ENCODE peak calls at places on chromosomes 2 and 18, in eight cellular contexts. R is effector memory CD4-positive, alpha-beta T cell; V is coronary artery; S is heart left ventricle; C is gastrocnemius medialis; B is cardiac muscle cell; L is CD8-positive, alpha-beta memory T cell; W is A549. D is an unnamed sample.

GRCh38 chr2:21047161-21048009 is 3.5 kb upstream of the APOB start:
- DNase-seq in R (no peak), V (peak), S (no peak), C (no peak), B (no peak), L (no peak), W (no peak), D (no peak)

GRCh38 chr2:119820275-119820674 is 60.6 kb downstream of the PTPN4 start:
- DNase-seq in R (no peak), V (no peak), S (peak), C (no peak), B (no peak), L (no peak), W (no peak), D (no peak)

GRCh38 chr2:19580264-19580663 is 221.8 kb upstream of the OSR1 start:
- DNase-seq in R (no peak), V (no peak), S (no peak), C (no peak), B (peak), L (no peak), W (no peak), D (no peak)

GRCh38 chr18:71831039-71831438 is 713.1 kb downstream of the CBLN2 start:
- DNase-seq in R (no peak), V (no peak), S (no peak), C (no peak), B (no peak), L (no peak), W (no peak), D (no peak)

GRCh38 chr2:239930378-239930777 is 94.8 kb downstream of the NDUFA10 start:
- DNase-seq in R (no peak), V (peak), S (no peak), C (no peak), B (no peak), L (no peak), W (no peak), D (no peak)

GRCh38 chr18:3480827-3481226 is 30.9 kb downstream of the TGIF1 start:
- DNase-seq in R (no peak), V (no peak), S (no peak), C (no peak), B (no peak), L (no peak), W (no peak), D (no peak)

GRCh38 chr2:231614559-231615057 is 21.9 kb downstream of the TEX44 start:
- DNase-seq in R (no peak), V (no peak), S (peak), C (no peak), B (no peak), L (no peak), W (no peak), D (no peak)

GRCh38 chr2:224263571-224264043 is 138.3 kb downstream of the FAM124B start:
- DNase-seq in R (no peak), V (no peak), S (no peak), C (no peak), B (no peak), L (no peak), W (no peak), D (no peak)

GRCh38 chr2:240820607-240821428 is 799 bp upstream of the KIF1A start:
- DNase-seq in R (no peak), V (no peak), S (no peak), C (no peak), B (peak), L (no peak), W (peak), D (peak)

GRCh38 chr18:54222922-54223567 is 1.4 kb downstream of the MBD2 start:
- DNase-seq in R (peak), V (no peak), S (no peak), C (no peak), B (no peak), L (peak), W (no peak), D (no peak)

GRCh38 chr2:73987948-73988700 is 3.4 kb downstream of the TET3 start:
- DNase-seq in R (no peak), V (no peak), S (no peak), C (no peak), B (no peak), L (no peak), W (no peak), D (no peak)

GRCh38 chr18:8722946-8723477 is 17.7 kb downstream of the MTCL1 start:
- DNase-seq in R (no peak), V (no peak), S (no peak), C (no peak), B (no peak), L (no peak), W (no peak), D (no peak)

GRCh38 chr2:218320704-218321336 is 28.5 kb upstream of the TMBIM1 start:
- DNase-seq in R (no peak), V (no peak), S (no peak), C (no peak), B (no peak), L (no peak), W (no peak), D (no peak)

GRCh38 chr2:206045251-206045650 is 40.7 kb downstream of the INO80D start:
- DNase-seq in R (no peak), V (no peak), S (no peak), C (no peak), B (no peak), L (no peak), W (no peak), D (no peak)

GRCh38 chr18:79962311-79962710 is 2.1 kb upstream of the HSBP1L1 start:
- DNase-seq in R (no peak), V (no peak), S (no peak), C (no peak), B (no peak), L (no peak), W (no peak), D (no peak)

GRCh38 chr2:178163395-178163794 is 30.9 kb upstream of the OSBPL6 start:
- DNase-seq in R (no peak), V (no peak), S (no peak), C (no peak), B (no peak), L (no peak), W (no peak), D (no peak)

GRCh38 chr18:58466636-58467205 is 162.2 kb downstream of the ALPK2 start:
- DNase-seq in R (no peak), V (no peak), S (no peak), C (no peak), B (no peak), L (no peak), W (no peak), D (no peak)

GRCh38 chr2:224638338-224638823 is 53.2 kb upstream of the CUL3 start:
- DNase-seq in R (no peak), V (no peak), S (no peak), C (no peak), B (no peak), L (no peak), W (no peak), D (no peak)

GRCh38 chr18:73365018-73365417 is 497.2 kb upstream of the NETO1 start:
- DNase-seq in R (no peak), V (no peak), S (no peak), C (no peak), B (no peak), L (no peak), W (no peak), D (no peak)

GRCh38 chr18:22494771-22495170 is 77.1 kb upstream of the CTAGE1 start:
- DNase-seq in R (no peak), V (no peak), S (no peak), C (no peak), B (no peak), L (no peak), W (no peak), D (peak)

GRCh38 chr2:188512456-188512855 is 220.8 kb downstream of the GULP1 start:
- DNase-seq in R (no peak), V (no peak), S (no peak), C (no peak), B (peak), L (no peak), W (peak), D (no peak)

GRCh38 chr2:163709270-163709669 is 26.5 kb downstream of the FIGN start:
- DNase-seq in R (no peak), V (no peak), S (no peak), C (no peak), B (no peak), L (no peak), W (no peak), D (no peak)

GRCh38 chr18:79819951-79820351 is 22.2 kb downstream of the KCNG2 start:
- DNase-seq in R (no peak), V (no peak), S (no peak), C (no peak), B (no peak), L (no peak), W (no peak), D (no peak)

GRCh38 chr18:77023115-77023782 is 109.3 kb downstream of the MBP start:
- DNase-seq in R (no peak), V (no peak), S (no peak), C (peak), B (no peak), L (no peak), W (no peak), D (no peak)

GRCh38 chr18:77022116-77022515 is 110.5 kb downstream of the MBP start:
- DNase-seq in R (no peak), V (no peak), S (no peak), C (no peak), B (no peak), L (no peak), W (no peak), D (no peak)

GRCh38 chr18:77024476-77024875 is 108.1 kb downstream of the MBP start:
- DNase-seq in R (no peak), V (no peak), S (no peak), C (no peak), B (no peak), L (no peak), W (no peak), D (no peak)

GRCh38 chr18:77021075-77021474 is 111.5 kb downstream of the MBP start:
- DNase-seq in R (no peak), V (no peak), S (no peak), C (no peak), B (no peak), L (no peak), W (no peak), D (no peak)

GRCh38 chr18:77022556-77022955 is 110.0 kb downstream of the MBP start:
- DNase-seq in R (no peak), V (no peak), S (no peak), C (no peak), B (no peak), L (no peak), W (no peak), D (no peak)
- H3K27ac ChIP-seq in R (no peak), V (no peak), S (no peak), C (peak), B (no peak), L (no peak), W (no peak), D (no peak)

GRCh38 chr2:144514731-144515424 is 5.0 kb downstream of the ZEB2 start:
- DNase-seq in R (no peak), V (no peak), S (no peak), C (no peak), B (no peak), L (no peak), W (no peak), D (no peak)

GRCh38 chr2:144511945-144512344 is 8.0 kb downstream of the ZEB2 start:
- DNase-seq in R (no peak), V (no peak), S (no peak), C (no peak), B (no peak), L (no peak), W (no peak), D (no peak)

GRCh38 chr2:144511222-144511855 is 8.6 kb downstream of the ZEB2 start:
- DNase-seq in R (no peak), V (no peak), S (no peak), C (no peak), B (no peak), L (no peak), W (no peak), D (no peak)

GRCh38 chr2:144513388-144514100 is 6.4 kb downstream of the ZEB2 start:
- DNase-seq in R (no peak), V (no peak), S (no peak), C (peak), B (no peak), L (no peak), W (no peak), D (no peak)

GRCh38 chr2:144512421-144513272 is 7.3 kb downstream of the ZEB2 start:
- DNase-seq in R (no peak), V (no peak), S (no peak), C (no peak), B (no peak), L (no peak), W (no peak), D (no peak)
- H3K27ac ChIP-seq in R (no peak), V (peak), S (peak), C (peak), B (no peak), L (peak), W (no peak), D (peak)

GRCh38 chr2:16683576-16683975 is 17.9 kb upstream of the CYRIA start:
- DNase-seq in R (no peak), V (no peak), S (no peak), C (no peak), B (no peak), L (no peak), W (no peak), D (no peak)

GRCh38 chr2:16684676-16685339 is 19.2 kb upstream of the CYRIA start:
- DNase-seq in R (no peak), V (no peak), S (no peak), C (no peak), B (no peak), L (no peak), W (no peak), D (no peak)

GRCh38 chr2:16686641-16687040 is 21.0 kb upstream of the CYRIA start:
- DNase-seq in R (no peak), V (no peak), S (no peak), C (no peak), B (no peak), L (no peak), W (no peak), D (no peak)

GRCh38 chr2:16687222-16687621 is 21.6 kb upstream of the CYRIA start:
- DNase-seq in R (no peak), V (no peak), S (no peak), C (no peak), B (no peak), L (no peak), W (no peak), D (no peak)

DNA sequence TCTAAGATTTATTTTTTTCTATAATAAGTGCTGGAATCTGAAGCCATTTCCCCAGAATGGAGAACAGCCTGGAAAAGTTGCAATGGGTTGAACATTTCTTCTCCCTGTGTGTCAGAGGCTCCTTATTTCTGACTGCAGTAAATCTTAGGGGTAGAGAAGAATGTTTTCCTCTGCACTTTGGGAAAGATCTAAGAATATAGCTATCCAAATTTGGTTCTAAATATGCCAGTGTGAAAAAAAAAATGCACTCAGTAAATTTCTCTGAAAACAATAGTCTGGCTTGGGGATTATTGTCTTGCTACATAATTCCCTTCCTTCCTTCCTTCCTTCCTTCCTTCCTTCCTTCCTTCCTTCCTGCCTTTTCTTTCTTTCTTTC is 19.7 kb upstream of the CYRIA start:
- DNase-seq in R (no peak), V (no peak), S (no peak), C (no peak), B (no peak), L (no peak), W (no peak), D (no peak)
- H3K27ac ChIP-seq in R (no peak), V (no peak), S (no peak), C (no peak), B (no peak), L (no peak), W (no peak), D (no peak)

GRCh38 chr2:12236136-12236834 is 480.5 kb upstream of the TRIB2 start:
- DNase-seq in R (no peak), V (no peak), S (no peak), C (no peak), B (no peak), L (no peak), W (no peak), D (no peak)
- H3K27ac ChIP-seq in R (no peak), V (no peak), S (no peak), C (no peak), B (no peak), L (no peak), W (no peak), D (no peak)

GRCh38 chr2:84846041-84846663 is 34.7 kb downstream of the TRABD2A start:
- DNase-seq in R (no peak), V (peak), S (no peak), C (no peak), B (no peak), L (no peak), W (no peak), D (peak)
- H3K27ac ChIP-seq in R (peak), V (peak), S (peak), C (no peak), B (no peak), L (peak), W (no peak), D (peak)

GRCh38 chr2:226690471-226691024 is 109.1 kb downstream of the IRS1 start:
- DNase-seq in R (no peak), V (no peak), S (peak), C (no peak), B (no peak), L (no peak), W (no peak), D (no peak)
- H3K27ac ChIP-seq in R (no peak), V (no peak), S (peak), C (peak), B (no peak), L (no peak), W (no peak), D (peak)

GRCh38 chr2:69980408-69980807 is 19.0 kb upstream of the ASPRV1 start:
- DNase-seq in R (no peak), V (no peak), S (no peak), C (no peak), B (no peak), L (no peak), W (no peak), D (no peak)

GRCh38 chr2:69975853-69976462 is 14.5 kb upstream of the ASPRV1 start:
- DNase-seq in R (no peak), V (no peak), S (no peak), C (no peak), B (no peak), L (no peak), W (no peak), D (no peak)

GRCh38 chr2:69979902-69980301 is 18.5 kb upstream of the ASPRV1 start:
- DNase-seq in R (no peak), V (no peak), S (no peak), C (no peak), B (no peak), L (no peak), W (no peak), D (no peak)

GRCh38 chr2:69977208-69977607 is 15.8 kb upstream of the ASPRV1 start:
- DNase-seq in R (no peak), V (no peak), S (no peak), C (no peak), B (no peak), L (no peak), W (no peak), D (no peak)

GRCh38 chr2:69978157-69978904 is 16.9 kb upstream of the ASPRV1 start:
- DNase-seq in R (no peak), V (no peak), S (no peak), C (no peak), B (no peak), L (no peak), W (no peak), D (no peak)
- H3K27ac ChIP-seq in R (no peak), V (no peak), S (peak), C (no peak), B (no peak), L (peak), W (no peak), D (no peak)

GRCh38 chr2:217289153-217289908 is 429.5 kb upstream of the TNP1 start:
- DNase-seq in R (no peak), V (no peak), S (peak), C (no peak), B (peak), L (no peak), W (no peak), D (no peak)
- H3K27ac ChIP-seq in R (no peak), V (no peak), S (no peak), C (no peak), B (no peak), L (no peak), W (no peak), D (no peak)

GRCh38 chr2:7707723-7708122 is 790.5 kb downstream of the RNF144A start:
- DNase-seq in R (no peak), V (no peak), S (no peak), C (no peak), B (no peak), L (no peak), W (peak), D (no peak)

GRCh38 chr2:7703523-7704144 is 786.4 kb downstream of the RNF144A start:
- DNase-seq in R (no peak), V (no peak), S (no peak), C (no peak), B (no peak), L (no peak), W (no peak), D (no peak)

GRCh38 chr2:7704296-7704865 is 787.2 kb downstream of the RNF144A start:
- DNase-seq in R (no peak), V (no peak), S (no peak), C (no peak), B (no peak), L (no peak), W (no peak), D (no peak)

GRCh38 chr2:7709907-7710306 is 792.7 kb downstream of the RNF144A start:
- DNase-seq in R (no peak), V (no peak), S (peak), C (no peak), B (no peak), L (no peak), W (no peak), D (no peak)

GRCh38 chr2:7706791-7707190 is 789.6 kb downstream of the RNF144A start:
- DNase-seq in R (no peak), V (no peak), S (no peak), C (no peak), B (no peak), L (no peak), W (no peak), D (no peak)
- H3K27ac ChIP-seq in R (no peak), V (no peak), S (no peak), C (no peak), B (no peak), L (no peak), W (no peak), D (no peak)